ENCODE peak calls at places on chromosomes 4 and X, in five cellular contexts. X, G, P, D and N are unnamed samples.
A peak's percentile ranks its signal among the peaks of the same experiment; 100 is the strongest.

GRCh38 chr4:39933689-39934590 is 43.8 kb downstream of the PDS5A start:
- DNase-seq in X (peak; percentile 21), D (no peak), P (no peak), G (peak; percentile 82), N (no peak)

GRCh38 chr4:3405176-3405575 is 36.6 kb upstream of the HGFAC start:
- DNase-seq in G (no peak), X (no peak), D (no peak), P (no peak), N (no peak)

GRCh38 chr4:133938061-133938460 is 263.5 kb downstream of the PABPC4L start:
- DNase-seq in X (no peak), D (no peak), P (no peak), G (no peak), N (no peak)

GRCh38 chr4:2254665-2255500 is 7.0 kb downstream of the MXD4 start:
- DNase-seq in X (no peak), D (no peak), P (no peak), G (no peak), N (no peak)

GRCh38 chrX:13658602-13659001 is 5.7 kb downstream of the TCEANC start:
- DNase-seq in D (no peak), P (no peak), X (peak; percentile 21), G (no peak), N (no peak)

GRCh38 chrX:68304602-68305001 is 128.7 kb downstream of the OPHN1 start:
- DNase-seq in G (no peak), X (no peak), D (no peak), P (no peak), N (no peak)

GRCh38 chr4:152304220-152304619 is 231.7 kb downstream of the FBXW7 start:
- DNase-seq in D (no peak), X (no peak), P (no peak), G (peak; percentile 31), N (peak; percentile 33)

GRCh38 chr4:125728568-125728967 is 413.8 kb downstream of the FAT4 start:
- DNase-seq in X (peak; percentile 62), G (peak; percentile 98), P (no peak), D (no peak), N (no peak)

GRCh38 chr4:102449751-102450352 is 51.3 kb upstream of the NFKB1 start:
- DNase-seq in G (peak; percentile 36), X (peak; percentile 36), D (peak; percentile 5), P (no peak), N (peak; percentile 25)

GRCh38 chr4:109730294-109731051 is 603 bp upstream of the PLA2G12A start:
- DNase-seq in X (peak; percentile 48), P (peak; percentile 17), G (peak; percentile 40), D (no peak), N (no peak)

GRCh38 chr4:40990202-40990898 is 224.0 kb downstream of the APBB2 start:
- DNase-seq in X (peak; percentile 74), D (no peak), G (peak; percentile 99), P (peak; percentile 94), N (no peak)

GRCh38 chr4:142248946-142249345 is 597.2 kb downstream of the INPP4B start:
- DNase-seq in G (peak; percentile 73), X (peak; percentile 73), D (no peak), P (no peak), N (no peak)

GRCh38 chrX:72078411-72078810 is 53.3 kb downstream of the RTL5 start:
- DNase-seq in G (no peak), P (no peak), D (no peak), X (no peak), N (no peak)

GRCh38 chrX:69618803-69619202 is 2.9 kb downstream of the EDA start:
- DNase-seq in X (peak; percentile 11), P (no peak), G (no peak), D (no peak), N (no peak)

GRCh38 chrX:20116087-20116574 is 576 bp downstream of the MAP7D2 start:
- DNase-seq in D (no peak), G (no peak), P (no peak), X (no peak), N (no peak)

GRCh38 chr4:2059726-2060577 is 825 bp downstream of the NAT8L start:
- DNase-seq in P (no peak), X (no peak), D (no peak), G (no peak), N (no peak)

GRCh38 chr4:109072595-109072994 is 229.9 kb downstream of the COL25A1 start:
- DNase-seq in P (peak; percentile 45), X (no peak), G (peak; percentile 57), D (no peak), N (no peak)

GRCh38 chrX:38513087-38513742 is 48.1 kb upstream of the TSPAN7 start:
- DNase-seq in P (no peak), D (no peak), G (no peak), X (no peak), N (no peak)